ENCODE peak calls at places on chromosomes 1 and 21, in seven cellular contexts. S is GM12865, A is right atrium auricular region, U is tibial artery, X is HFF-Myc, L is AG10803, G is mucosa of descending colon. C is an unnamed sample.

GRCh38 chr1:117210831-117211261 is at the start of gene VTCN1:
- DNase-seq in S (no peak), A (no peak), U (no peak), X (no peak), L (no peak), G (peak; percentile 16), C (no peak)

GRCh38 chr1:50424045-50424939 is 1.0 kb upstream of the DMRTA2 start:
- DNase-seq in S (peak; percentile 46), A (no peak), U (no peak), X (no peak), L (no peak), G (no peak), C (peak; percentile 44)

GRCh38 chr1:33228935-33229487 is 27.3 kb upstream of the ZNF362 start:
- DNase-seq in S (no peak), A (peak; percentile 57), U (peak; percentile 33), X (peak; percentile 55), L (peak; percentile 96), G (peak; percentile 43), C (peak; percentile 92)

GRCh38 chr1:98389809-98390208 is 271.7 kb upstream of the SNX7 start:
- DNase-seq in S (no peak), A (no peak), U (no peak), X (no peak), L (peak; percentile 82), G (no peak), C (peak; percentile 85)

GRCh38 chr1:24743404-24744211 is 1.6 kb upstream of the CLIC4 start:
- DNase-seq in S (peak; percentile 86), A (no peak), U (no peak), X (peak; percentile 85), L (peak; percentile 71), G (no peak), C (peak; percentile 93)

GRCh38 chr1:10969267-10969970 is 43.0 kb upstream of the TARDBP start:
- DNase-seq in S (no peak), A (no peak), U (no peak), X (no peak), L (no peak), G (no peak), C (no peak)

GRCh38 chr1:38183094-38183493 is 136.5 kb upstream of the POU3F1 start:
- DNase-seq in S (no peak), A (no peak), U (no peak), X (no peak), L (no peak), G (no peak), C (no peak)

GRCh38 chr1:223752721-223753515 is 40.6 kb downstream of the CAPN2 start:
- DNase-seq in S (no peak), A (no peak), U (no peak), X (no peak), L (no peak), G (no peak), C (no peak)

GRCh38 chr1:23643668-23644554 is 47.7 kb upstream of the RPL11 start:
- DNase-seq in S (no peak), A (no peak), U (no peak), X (no peak), L (no peak), G (no peak), C (no peak)

GRCh38 chr1:77406661-77407060 is 124.8 kb downstream of the AK5 start:
- DNase-seq in S (no peak), A (no peak), U (no peak), X (peak; percentile 48), L (peak; percentile 44), G (no peak), C (peak; percentile 28)

GRCh38 chr21:45325206-45326168 is 37.8 kb upstream of the POFUT2 start:
- DNase-seq in S (no peak), A (no peak), U (no peak), X (no peak), L (no peak), G (no peak), C (peak; percentile 26)

GRCh38 chr21:42833439-42833815 is 45.9 kb downstream of the WDR4 start:
- DNase-seq in S (peak; percentile 77), A (no peak), U (no peak), X (peak; percentile 16), L (no peak), G (peak; percentile 69), C (peak; percentile 18)

GRCh38 chr1:2525524-2525895 is 886 bp downstream of the PANK4 start:
- DNase-seq in S (no peak), A (no peak), U (no peak), X (no peak), L (no peak), G (peak; percentile 28), C (no peak)
- TF ChIP-seq CTCF in S (no peak), A (no peak), U (no peak), X (no peak), L (no peak), G (no peak), C (no peak)

GRCh38 chr1:21795075-21795474 is 12.1 kb upstream of the USP48 start:
- DNase-seq in S (no peak), A (no peak), U (no peak), X (no peak), L (no peak), G (no peak), C (no peak)

GRCh38 chr1:21793104-21793503 is 10.2 kb upstream of the USP48 start:
- DNase-seq in S (no peak), A (no peak), U (no peak), X (no peak), L (no peak), G (no peak), C (no peak)
- H3K4me3 ChIP-seq in S (no peak overlapping the region), A (no peak overlapping the region), U (no peak overlapping the region), X (no peak overlapping the region), L (no peak overlapping the region), G (no peak overlapping the region), C (no peak overlapping the region)

GRCh38 chr1:186327331-186327730 is 47.7 kb downstream of the TPR start:
- DNase-seq in S (no peak), A (no peak), U (no peak), X (no peak), L (no peak), G (no peak), C (no peak)

GRCh38 chr1:186323865-186324264 is 51.2 kb downstream of the TPR start:
- DNase-seq in S (no peak), A (no peak), U (no peak), X (no peak), L (no peak), G (no peak), C (no peak)

GRCh38 chr1:186326009-186326408 is 49.0 kb downstream of the TPR start:
- DNase-seq in S (no peak), A (no peak), U (no peak), X (no peak), L (peak; percentile 6), G (no peak), C (no peak)

GRCh38 chr1:186330758-186331157 is 44.3 kb downstream of the TPR start:
- DNase-seq in S (no peak), A (no peak), U (no peak), X (no peak), L (no peak), G (no peak), C (peak; percentile 10)

DNA sequence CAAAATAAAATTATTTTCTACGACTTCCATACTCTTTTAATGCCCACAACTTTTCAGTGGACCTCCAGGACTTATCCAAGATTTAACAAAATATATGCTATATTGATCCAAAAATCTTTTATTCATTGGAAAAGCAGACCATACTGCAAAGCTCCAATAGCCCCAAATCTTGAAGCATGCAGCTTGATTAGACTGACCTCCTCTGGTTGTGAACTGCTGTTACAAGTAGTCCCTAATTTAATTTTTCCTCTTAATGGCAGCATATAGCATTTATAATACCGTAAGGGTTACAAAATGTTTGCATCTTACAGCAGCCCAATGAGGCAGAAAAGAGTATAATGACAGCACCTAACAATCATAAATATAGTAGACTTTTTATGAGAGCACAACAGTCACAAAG is 49.8 kb downstream of the TPR start:
- DNase-seq in S (peak; percentile 7), A (no peak), U (no peak), X (peak; percentile 11), L (peak; percentile 25), G (no peak), C (peak; percentile 32)
- TF ChIP-seq CTCF in S (peak; percentile 14), A (peak; percentile 16), U (peak; percentile 8), X (peak; percentile 42), L (peak; percentile 61), G (no peak), C (peak; percentile 55)

DNA sequence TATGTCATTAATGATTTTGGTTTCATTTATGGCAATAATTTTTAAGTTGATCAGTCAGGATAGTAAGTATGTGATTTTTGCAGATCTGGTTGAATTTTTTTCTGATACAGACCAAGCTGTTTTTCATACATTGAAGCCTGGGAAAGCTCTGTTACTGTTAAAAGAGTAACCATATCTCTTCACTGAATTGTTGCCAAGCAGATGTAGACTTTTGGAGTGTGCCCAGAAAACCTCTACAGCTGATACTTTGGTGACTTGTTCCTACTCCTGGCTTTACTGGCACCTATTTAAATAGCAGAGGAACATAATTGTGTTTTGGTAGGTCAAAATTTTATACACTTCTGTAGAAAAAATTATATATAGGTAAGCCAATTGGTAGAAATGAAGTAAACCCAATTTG is 49.4 kb downstream of the NFIA start:
- DNase-seq in S (no peak), A (no peak), U (no peak), X (peak; percentile 30), L (no peak), G (no peak), C (peak; percentile 38)
- H3K4me3 ChIP-seq in S (no peak overlapping the region), A (no peak overlapping the region), U (peak overlapping the region; percentile 33), X (no peak overlapping the region), L (no peak overlapping the region), G (no peak overlapping the region), C (no peak overlapping the region)

GRCh38 chr1:163076981-163077761 is 8.0 kb downstream of the RGS4 start:
- DNase-seq in S (no peak), A (no peak), U (no peak), X (no peak), L (no peak), G (no peak), C (peak; percentile 27)
- TF ChIP-seq CTCF in S (no peak), A (no peak), U (no peak), X (no peak), L (no peak), G (no peak), C (no peak)

GRCh38 chr1:41361495-41362356 is 492 bp downstream of the FOXO6 start:
- DNase-seq in S (peak; percentile 32), A (no peak), U (no peak), X (no peak), L (no peak), G (peak; percentile 24), C (no peak)

GRCh38 chr1:41364444-41365319 is 3.4 kb downstream of the FOXO6 start:
- DNase-seq in S (no peak), A (no peak), U (no peak), X (no peak), L (no peak), G (no peak), C (no peak)

GRCh38 chr1:41363632-41364320 is 2.5 kb downstream of the FOXO6 start:
- DNase-seq in S (no peak), A (no peak), U (no peak), X (no peak), L (no peak), G (no peak), C (no peak)

GRCh38 chr1:41362357-41362721 is 1.1 kb downstream of the FOXO6 start:
- DNase-seq in S (no peak), A (no peak), U (no peak), X (no peak), L (no peak), G (no peak), C (no peak)

GRCh38 chr1:41362749-41363631 is 1.8 kb downstream of the FOXO6 start:
- DNase-seq in S (no peak), A (no peak), U (no peak), X (no peak), L (no peak), G (no peak), C (no peak)
- H3K4me3 ChIP-seq in S (no peak overlapping the region), A (peak overlapping the region; percentile 46), U (no peak overlapping the region), X (no peak overlapping the region), L (no peak overlapping the region), G (no peak overlapping the region), C (no peak overlapping the region)

GRCh38 chr1:18949689-18950414 is 6.6 kb downstream of the IFFO2 start:
- DNase-seq in S (peak; percentile 79), A (no peak), U (peak; percentile 72), X (no peak), L (peak; percentile 79), G (no peak), C (no peak)
- TF ChIP-seq CTCF in S (peak; percentile 33), A (peak; percentile 23), U (peak; percentile 45), X (no peak), L (peak; percentile 36), G (no peak), C (no peak)